ENCODE peak calls at places on chromosomes 5 and 9, in five cellular contexts. A is SK-N-SH, T is HCT116, E is GM12878, H is K562. D is an unnamed sample.

GRCh38 chr5:34494111-34494755 is 161.9 kb upstream of the RAI14 start:
- DNase-seq in E (no peak), H (no peak), A (no peak), T (no peak), D (no peak)

GRCh38 chr5:107365355-107366109 is 305.2 kb downstream of the EFNA5 start:
- DNase-seq in H (no peak), A (no peak), E (peak; percentile 92), T (no peak), D (no peak)

GRCh38 chr9:125446581-125447094 is 185.0 kb downstream of the GAPVD1 start:
- DNase-seq in T (no peak), H (no peak), E (peak; percentile 92), A (no peak), D (no peak)

GRCh38 chr9:86639899-86640379 is 285.7 kb upstream of the TUT7 start:
- DNase-seq in E (no peak), T (no peak), A (no peak), H (no peak), D (no peak)

GRCh38 chr9:124040935-124041816 is 29.6 kb downstream of the LHX2 start:
- DNase-seq in A (peak; percentile 93), E (no peak), T (no peak), H (peak; percentile 84), D (no peak)

GRCh38 chr9:108049026-108049591 is 559.5 kb upstream of the KLF4 start:
- DNase-seq in T (peak; percentile 92), E (no peak), H (peak; percentile 18), A (no peak), D (no peak)

GRCh38 chr5:10863763-10864383 is 102.8 kb upstream of the DAP start:
- DNase-seq in T (peak; percentile 45), E (peak; percentile 8), H (peak; percentile 87), A (peak; percentile 76), D (peak; percentile 33)

GRCh38 chr5:169656125-169656990 is 19.3 kb downstream of the DOCK2 start:
- DNase-seq in A (no peak), H (no peak), T (no peak), E (peak; percentile 79), D (no peak)

GRCh38 chr5:80597500-80597899 is 27.4 kb upstream of the ANKRD34B start:
- DNase-seq in H (no peak), A (no peak), T (no peak), E (no peak), D (no peak)

GRCh38 chr5:68329554-68329953 is 114.0 kb downstream of the PIK3R1 start:
- DNase-seq in A (no peak), T (no peak), H (no peak), E (no peak), D (no peak)

GRCh38 chr5:158884827-158885512 is 214.7 kb downstream of the EBF1 start:
- DNase-seq in E (no peak), T (no peak), A (no peak), H (no peak), D (no peak)

GRCh38 chr9:14775917-14776316 is 53.4 kb upstream of the CER1 start:
- DNase-seq in H (no peak), T (no peak), E (no peak), A (no peak), D (no peak)

GRCh38 chr9:104586496-104587180 is 12.6 kb downstream of the OR13C5 start:
- DNase-seq in H (no peak), E (no peak), A (no peak), T (no peak), D (no peak)

GRCh38 chr5:149931992-149932436 is 12.6 kb downstream of the PDE6A start:
- DNase-seq in T (no peak), E (no peak), A (peak; percentile 20), H (no peak), D (no peak)

GRCh38 chr5:97923997-97924396 is 741.0 kb upstream of the RIOK2 start:
- DNase-seq in T (no peak), E (peak; percentile 45), A (no peak), H (no peak), D (no peak)

GRCh38 chr9:125700791-125701190 is 6.2 kb downstream of the MAPKAP1 start:
- DNase-seq in T (no peak), H (no peak), E (peak; percentile 84), A (no peak), D (no peak)

GRCh38 chr5:131357739-131358561 is 94.1 kb downstream of the CDC42SE2 start:
- DNase-seq in E (no peak), H (no peak), A (no peak), T (no peak), D (no peak)

GRCh38 chr9:14312721-14313377 is 1.1 kb downstream of the NFIB start:
- DNase-seq in H (peak; percentile 13), A (peak; percentile 63), E (no peak), T (no peak), D (no peak)

GRCh38 chr5:1057485-1057825 is 48.9 kb downstream of the NKD2 start:
- DNase-seq in A (peak; percentile 27), E (no peak), H (no peak), T (no peak), D (no peak)

GRCh38 chr9:107044872-107045271 is 181.9 kb downstream of the ZNF462 start:
- DNase-seq in A (no peak), H (no peak), E (no peak), T (no peak), D (no peak)

GRCh38 chr5:133953568-133954145 is 14.8 kb downstream of the C5orf15 start:
- DNase-seq in A (no peak), H (no peak), E (no peak), T (no peak), D (no peak)

GRCh38 chr5:139768802-139769465 is 26.7 kb upstream of the PSD2 start:
- DNase-seq in A (no peak), H (no peak), T (no peak), E (no peak), D (no peak)

GRCh38 chr5:78758169-78758839 is 109.7 kb upstream of the LHFPL2 start:
- DNase-seq in H (no peak), A (no peak), E (peak; percentile 95), T (no peak), D (peak; percentile 91)

GRCh38 chr9:10059044-10059443 is 553.8 kb downstream of the PTPRD start:
- DNase-seq in T (no peak), E (no peak), A (no peak), H (no peak), D (no peak)

GRCh38 chr5:74421365-74421764 is 219.2 kb downstream of the ENC1 start:
- DNase-seq in H (no peak), E (no peak), T (no peak), A (no peak), D (no peak)

GRCh38 chr5:40680741-40681350 is 1.1 kb downstream of the PTGER4 start:
- DNase-seq in H (no peak), T (no peak), E (no peak), A (peak; percentile 39), D (no peak)

GRCh38 chr9:89427621-89428221 is 70.2 kb downstream of the SEMA4D start:
- DNase-seq in A (no peak), E (no peak), H (no peak), T (no peak), D (no peak)

GRCh38 chr9:79384506-79384905 is 187.3 kb upstream of the TLE4 start:
- DNase-seq in H (no peak), A (no peak), T (no peak), E (no peak), D (no peak)

GRCh38 chr9:5186416-5187169 is 1.2 kb upstream of the INSL6 start:
- DNase-seq in H (peak; percentile 35), E (no peak), T (peak; percentile 48), A (peak; percentile 68), D (peak; percentile 56)

GRCh38 chr5:60870857-60871256 is 26.8 kb upstream of the ELOVL7 start:
- DNase-seq in T (no peak), A (no peak), E (no peak), H (no peak), D (no peak)

GRCh38 chr9:137650779-137651178 is 32.0 kb downstream of the EHMT1 start:
- DNase-seq in H (no peak), T (no peak), E (no peak), A (no peak), D (no peak)

GRCh38 chr5:126341906-126342625 is 81.1 kb upstream of the GRAMD2B start:
- DNase-seq in A (no peak), T (no peak), E (no peak), H (no peak), D (no peak)
- TF ChIP-seq ZBTB33 in A (no peak), T (no peak), E (no peak), H (no peak), D (no peak)

DNA sequence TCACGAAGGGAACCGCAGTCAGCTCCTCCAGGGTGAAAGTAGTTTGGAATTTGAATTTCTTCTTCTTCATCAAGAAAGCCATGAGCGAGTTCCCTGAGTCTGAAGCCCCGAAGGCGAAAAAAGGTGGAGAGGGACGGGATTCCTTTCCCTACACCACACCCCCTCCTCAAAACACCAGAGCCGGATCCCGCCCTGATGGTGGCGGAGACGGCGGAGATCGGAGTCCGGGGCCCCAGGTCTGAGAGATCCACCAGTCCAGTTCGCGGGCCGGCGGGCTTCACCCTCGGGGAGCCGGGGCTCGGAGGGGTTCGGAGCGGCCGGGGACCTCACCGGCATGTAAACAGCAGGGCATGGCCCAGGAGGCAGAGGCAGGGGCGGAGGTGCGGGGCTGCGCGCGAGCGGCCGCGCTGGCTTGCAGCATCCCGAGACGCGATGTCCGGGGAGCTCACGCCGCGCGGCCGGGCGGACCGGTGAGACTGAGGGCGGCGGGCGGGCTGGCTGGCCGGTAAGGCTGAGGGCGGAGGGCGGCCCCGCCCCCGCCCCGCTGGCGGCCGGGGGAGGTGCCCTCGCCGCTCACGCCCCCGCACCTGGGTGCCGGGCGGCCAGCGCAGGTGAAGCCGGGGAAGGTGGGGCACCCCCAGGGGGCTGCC is 608 bp downstream of the EEIG1 start:
- DNase-seq in H (peak; percentile 64), T (no peak), A (peak; percentile 75), E (no peak), D (no peak)
- TF ChIP-seq SIN3A in H (peak; percentile 59), T (no peak), A (no peak), E (peak; percentile 11), D (no peak)

GRCh38 chr9:18829858-18830257 is 203.2 kb downstream of the SAXO1 start:
- DNase-seq in E (no peak), A (no peak), T (no peak), H (no peak), D (no peak)
- TF ChIP-seq ZBTB33 in E (no peak), A (no peak), T (no peak), H (no peak), D (no peak)

DNA sequence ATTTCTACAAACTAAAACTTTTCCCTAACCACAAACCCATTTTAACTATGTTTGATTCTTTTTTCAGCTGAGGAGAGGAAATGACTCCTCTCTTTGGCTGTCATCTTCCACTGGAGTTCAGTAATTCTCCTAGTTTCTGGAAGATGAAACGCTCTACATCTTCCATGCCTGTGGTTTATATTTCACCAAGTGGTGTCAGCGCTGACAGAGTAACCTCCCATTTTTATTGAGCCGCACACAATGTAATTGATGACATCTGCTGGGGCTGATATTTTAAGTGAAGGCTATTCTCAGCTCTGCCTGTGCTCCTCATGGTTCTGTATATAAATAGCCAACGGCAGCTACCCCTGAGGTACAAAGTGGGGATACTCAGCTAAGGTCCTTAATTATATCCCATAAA is 234.6 kb downstream of the SPOCK1 start:
- DNase-seq in T (no peak), H (no peak), A (no peak), E (no peak), D (no peak)
- TF ChIP-seq SIN3A in T (no peak), H (no peak), A (no peak), E (no peak), D (no peak)

D was measured in HepG2.